ENCODE peak calls at places on chromosomes 6 and 20, in five cellular contexts. One of them, this sample, is unnamed.

GRCh38 chr20:35020108-35021031 is 64.7 kb downstream of the MYH7B start:
- DNase-seq in A549: no peak
- DNase-seq in HFFc6: no peak
- DNase-seq in transverse colon: no peak
- DNase-seq in endothelial cell of umbilical vein: no peak
- DNase-seq in this sample: no peak

GRCh38 chr6:32529697-32530429 is at the start of gene HLA-DRB5:
- DNase-seq in HFFc6: no peak
- DNase-seq in A549: no peak
- DNase-seq in transverse colon: peak
- DNase-seq in endothelial cell of umbilical vein: no peak
- DNase-seq in this sample: peak

GRCh38 chr20:57663241-57663640 is 43.0 kb upstream of the ZBP1 start:
- DNase-seq in endothelial cell of umbilical vein: no peak
- DNase-seq in HFFc6: no peak
- DNase-seq in transverse colon: peak
- DNase-seq in A549: no peak
- DNase-seq in this sample: no peak

GRCh38 chr6:151293621-151294020 is 53.9 kb downstream of the AKAP12 start:
- DNase-seq in endothelial cell of umbilical vein: no peak
- DNase-seq in A549: no peak
- DNase-seq in transverse colon: no peak
- DNase-seq in HFFc6: no peak
- DNase-seq in this sample: no peak

GRCh38 chr6:155125916-155126315 is 130.8 kb downstream of the TIAM2 start:
- DNase-seq in transverse colon: no peak
- DNase-seq in A549: no peak
- DNase-seq in endothelial cell of umbilical vein: no peak
- DNase-seq in HFFc6: peak
- DNase-seq in this sample: no peak

GRCh38 chr6:28167068-28167467 is 25.4 kb downstream of the ZKSCAN8 start:
- DNase-seq in endothelial cell of umbilical vein: no peak
- DNase-seq in HFFc6: peak
- DNase-seq in transverse colon: no peak
- DNase-seq in A549: no peak
- DNase-seq in this sample: no peak

GRCh38 chr6:90790058-90790457 is 203.2 kb upstream of the MAP3K7 start:
- DNase-seq in HFFc6: peak
- DNase-seq in endothelial cell of umbilical vein: no peak
- DNase-seq in transverse colon: no peak
- DNase-seq in A549: no peak
- DNase-seq in this sample: no peak

GRCh38 chr6:141261016-141261671 is 871.6 kb upstream of the GJE1 start:
- DNase-seq in transverse colon: no peak
- DNase-seq in endothelial cell of umbilical vein: no peak
- DNase-seq in A549: no peak
- DNase-seq in HFFc6: no peak
- DNase-seq in this sample: no peak

GRCh38 chr6:144460224-144461095 is 175.3 kb downstream of the UTRN start:
- DNase-seq in A549: no peak
- DNase-seq in endothelial cell of umbilical vein: no peak
- DNase-seq in HFFc6: no peak
- DNase-seq in transverse colon: no peak
- DNase-seq in this sample: peak

GRCh38 chr6:16752206-16752867 is 8.9 kb downstream of the ATXN1 start:
- DNase-seq in transverse colon: no peak
- DNase-seq in endothelial cell of umbilical vein: peak
- DNase-seq in A549: peak
- DNase-seq in HFFc6: peak
- DNase-seq in this sample: no peak

GRCh38 chr20:50409495-50409894 is 100.7 kb upstream of the PTPN1 start:
- DNase-seq in transverse colon: no peak
- DNase-seq in HFFc6: no peak
- DNase-seq in endothelial cell of umbilical vein: no peak
- DNase-seq in A549: no peak
- DNase-seq in this sample: no peak

GRCh38 chr6:65259080-65259479 is 447.9 kb downstream of the EYS start:
- DNase-seq in transverse colon: no peak
- DNase-seq in HFFc6: no peak
- DNase-seq in A549: peak
- DNase-seq in endothelial cell of umbilical vein: peak
- DNase-seq in this sample: no peak

GRCh38 chr6:30542915-30543314 is 13.4 kb downstream of the GNL1 start:
- DNase-seq in A549: no peak
- DNase-seq in endothelial cell of umbilical vein: peak
- DNase-seq in HFFc6: peak
- DNase-seq in transverse colon: no peak
- DNase-seq in this sample: no peak

GRCh38 chr6:70586114-70586513 is 19.4 kb downstream of the SDHAF4 start:
- DNase-seq in HFFc6: no peak
- DNase-seq in endothelial cell of umbilical vein: no peak
- DNase-seq in A549: no peak
- DNase-seq in transverse colon: no peak
- DNase-seq in this sample: no peak

GRCh38 chr6:31617010-31617409 is 2.0 kb downstream of the AIF1 start:
- DNase-seq in endothelial cell of umbilical vein: no peak
- DNase-seq in HFFc6: no peak
- DNase-seq in transverse colon: no peak
- DNase-seq in A549: no peak
- DNase-seq in this sample: no peak

GRCh38 chr6:25614052-25614451 is 38.0 kb upstream of the SCGN start:
- DNase-seq in HFFc6: no peak
- DNase-seq in endothelial cell of umbilical vein: no peak
- DNase-seq in transverse colon: peak
- DNase-seq in A549: no peak
- DNase-seq in this sample: no peak

GRCh38 chr6:116444092-116444491 is 17.1 kb upstream of the CALHM6 start:
- DNase-seq in A549: peak
- DNase-seq in endothelial cell of umbilical vein: peak
- DNase-seq in HFFc6: peak
- DNase-seq in transverse colon: no peak
- DNase-seq in this sample: no peak

GRCh38 chr20:23048283-23049200 is 930 bp downstream of the THBD start:
- DNase-seq in HFFc6: no peak
- DNase-seq in endothelial cell of umbilical vein: peak
- DNase-seq in A549: peak
- DNase-seq in transverse colon: peak
- DNase-seq in this sample: no peak

GRCh38 chr6:2843138-2843740 is 1.6 kb upstream of the SERPINB1 start:
- DNase-seq in HFFc6: no peak
- DNase-seq in A549: no peak
- DNase-seq in transverse colon: no peak
- DNase-seq in endothelial cell of umbilical vein: no peak
- DNase-seq in this sample: no peak

GRCh38 chr6:141848029-141848890 is 284.5 kb upstream of the GJE1 start:
- DNase-seq in endothelial cell of umbilical vein: no peak
- DNase-seq in HFFc6: no peak
- DNase-seq in transverse colon: peak
- DNase-seq in A549: no peak
- DNase-seq in this sample: no peak

GRCh38 chr6:128482642-128483041 is 37.8 kb downstream of the PTPRK start:
- DNase-seq in endothelial cell of umbilical vein: peak
- DNase-seq in A549: no peak
- DNase-seq in transverse colon: no peak
- DNase-seq in HFFc6: no peak
- DNase-seq in this sample: no peak

GRCh38 chr20:53576586-53577318 is 16.9 kb downstream of the ZNF217 start:
- DNase-seq in transverse colon: no peak
- DNase-seq in A549: no peak
- DNase-seq in endothelial cell of umbilical vein: no peak
- DNase-seq in HFFc6: no peak
- DNase-seq in this sample: no peak

GRCh38 chr6:167688123-167688522 is 138.6 kb upstream of the AFDN start:
- DNase-seq in A549: no peak
- DNase-seq in endothelial cell of umbilical vein: no peak
- DNase-seq in HFFc6: no peak
- DNase-seq in transverse colon: no peak
- DNase-seq in this sample: no peak

GRCh38 chr6:13120483-13121482 is 207.6 kb downstream of the TBC1D7 start:
- DNase-seq in endothelial cell of umbilical vein: no peak
- DNase-seq in HFFc6: no peak
- DNase-seq in A549: no peak
- DNase-seq in transverse colon: no peak
- DNase-seq in this sample: no peak

GRCh38 chr20:32877507-32877906 is 18.8 kb downstream of the EFCAB8 start:
- DNase-seq in endothelial cell of umbilical vein: peak
- DNase-seq in HFFc6: peak
- DNase-seq in A549: no peak
- DNase-seq in transverse colon: no peak
- DNase-seq in this sample: no peak

GRCh38 chr6:170460606-170461005 is 92.5 kb downstream of the PSMB1 start:
- DNase-seq in A549: no peak
- DNase-seq in endothelial cell of umbilical vein: no peak
- DNase-seq in transverse colon: no peak
- DNase-seq in HFFc6: no peak
- DNase-seq in this sample: no peak

GRCh38 chr6:130885392-130886192 is 58.4 kb downstream of the SMLR1 start:
- DNase-seq in endothelial cell of umbilical vein: peak
- DNase-seq in HFFc6: peak
- DNase-seq in transverse colon: peak
- DNase-seq in A549: peak
- DNase-seq in this sample: peak

GRCh38 chr6:33620584-33621395 is at the start of gene ITPR3:
- DNase-seq in A549: peak
- DNase-seq in HFFc6: peak
- DNase-seq in endothelial cell of umbilical vein: peak
- DNase-seq in transverse colon: peak
- DNase-seq in this sample: peak

GRCh38 chr6:139981810-139982550 is 607.5 kb upstream of the CITED2 start:
- DNase-seq in A549: peak
- DNase-seq in HFFc6: peak
- DNase-seq in endothelial cell of umbilical vein: peak
- DNase-seq in transverse colon: peak
- DNase-seq in this sample: no peak

GRCh38 chr6:151060742-151061100 is 179.0 kb upstream of the AKAP12 start:
- DNase-seq in HFFc6: no peak
- DNase-seq in A549: no peak
- DNase-seq in transverse colon: no peak
- DNase-seq in endothelial cell of umbilical vein: no peak
- DNase-seq in this sample: no peak

GRCh38 chr20:56796345-56796744 is 167.2 kb downstream of the TFAP2C start:
- DNase-seq in endothelial cell of umbilical vein: no peak
- DNase-seq in transverse colon: no peak
- DNase-seq in HFFc6: no peak
- DNase-seq in A549: no peak
- DNase-seq in this sample: no peak

GRCh38 chr6:34301408-34301807 is 52.6 kb upstream of the SMIM29 start:
- DNase-seq in HFFc6: peak
- DNase-seq in A549: no peak
- DNase-seq in endothelial cell of umbilical vein: peak
- DNase-seq in transverse colon: no peak
- DNase-seq in this sample: no peak

GRCh38 chr6:6808915-6809314 is 220.4 kb downstream of the LY86 start:
- DNase-seq in transverse colon: no peak
- DNase-seq in A549: no peak
- DNase-seq in HFFc6: no peak
- DNase-seq in endothelial cell of umbilical vein: no peak
- DNase-seq in this sample: no peak

GRCh38 chr6:43627008-43627825 is 1.8 kb downstream of the GTPBP2 start:
- DNase-seq in endothelial cell of umbilical vein: peak
- DNase-seq in A549: peak
- DNase-seq in transverse colon: peak
- DNase-seq in HFFc6: peak
- DNase-seq in this sample: peak

GRCh38 chr6:4606681-4607025 is 169.6 kb upstream of the CDYL start:
- DNase-seq in HFFc6: no peak
- DNase-seq in endothelial cell of umbilical vein: no peak
- DNase-seq in A549: no peak
- DNase-seq in transverse colon: no peak
- DNase-seq in this sample: no peak